ENCODE peak calls at places on chromosomes 12 and 14, in six cellular contexts. N, W, Y, D, C and Q are unnamed samples.

GRCh38 chr12:32837974-32838373 is 58.6 kb downstream of the PKP2 start:
- DNase-seq in N (no peak), W (no peak), Y (no peak), D (no peak), C (no peak), Q (no peak)

GRCh38 chr12:105672576-105672975 is 342.1 kb downstream of the C12orf75 start:
- DNase-seq in N (no peak), W (no peak), Y (no peak), D (no peak), C (no peak), Q (no peak)

GRCh38 chr12:3496964-3497363 is 6.0 kb downstream of the PRMT8 start:
- DNase-seq in N (no peak), W (no peak), Y (peak), D (no peak), C (no peak), Q (no peak)

GRCh38 chr14:99537399-99537798 is 56.2 kb downstream of the CCNK start:
- DNase-seq in N (no peak), W (no peak), Y (peak), D (peak), C (no peak), Q (no peak)

GRCh38 chr14:21642683-21643082 is 7.9 kb upstream of the OR10G2 start:
- DNase-seq in N (no peak), W (no peak), Y (peak), D (no peak), C (no peak), Q (no peak)

GRCh38 chr14:69132513-69133181 is 20.3 kb downstream of the DCAF5 start:
- DNase-seq in N (no peak), W (no peak), Y (no peak), D (no peak), C (no peak), Q (no peak)

GRCh38 chr12:7797698-7798398 is 8.6 kb downstream of the NANOG start:
- DNase-seq in N (no peak), W (no peak), Y (no peak), D (no peak), C (no peak), Q (no peak)

GRCh38 chr12:12127304-12127703 is 56.6 kb downstream of the BCL2L14 start:
- DNase-seq in N (no peak), W (no peak), Y (no peak), D (no peak), C (no peak), Q (no peak)

GRCh38 chr14:36820901-36821300 is 159.2 kb downstream of the PAX9 start:
- DNase-seq in N (no peak), W (no peak), Y (no peak), D (no peak), C (no peak), Q (no peak)

GRCh38 chr14:92967346-92967926 is 44.5 kb downstream of the CHGA start:
- DNase-seq in N (no peak), W (no peak), Y (no peak), D (no peak), C (no peak), Q (no peak)

GRCh38 chr12:113271853-113272561 is 50.7 kb downstream of the TPCN1 start:
- DNase-seq in N (no peak), W (no peak), Y (peak), D (peak), C (no peak), Q (no peak)

GRCh38 chr12:46915082-46915481 is 89.3 kb upstream of the SLC38A4 start:
- DNase-seq in N (no peak), W (no peak), Y (no peak), D (peak), C (no peak), Q (no peak)

GRCh38 chr12:96336489-96336888 is 63.8 kb downstream of the CDK17 start:
- DNase-seq in N (no peak), W (no peak), Y (no peak), D (no peak), C (no peak), Q (no peak)

GRCh38 chr12:41205070-41205715 is 17.1 kb downstream of the PDZRN4 start:
- DNase-seq in N (no peak), W (no peak), Y (no peak), D (no peak), C (no peak), Q (no peak)

GRCh38 chr14:96104469-96105057 is 65.4 kb downstream of the C14orf132 start:
- DNase-seq in N (no peak), W (no peak), Y (no peak), D (peak), C (no peak), Q (no peak)

GRCh38 chr12:66776974-66777373 is 98.1 kb upstream of the GRIP1 start:
- DNase-seq in N (peak), W (no peak), Y (no peak), D (no peak), C (peak), Q (no peak)

GRCh38 chr14:102833991-102834390 is 56.7 kb downstream of the TRAF3 start:
- DNase-seq in N (no peak), W (no peak), Y (peak), D (no peak), C (no peak), Q (no peak)

GRCh38 chr14:106491851-106492250 is 965.5 kb downstream of the TMEM121 start:
- DNase-seq in N (no peak), W (no peak), Y (peak), D (no peak), C (no peak), Q (no peak)